ENCODE peak calls at places on chromosomes 12 and 14, in seven cellular contexts. One of them, this sample, is unnamed.
A peak's percentile ranks its signal among the peaks of the same experiment; 100 is the strongest.

GRCh38 chr12:7756993-7757392 is 8.0 kb upstream of the NANOGNB start:
- DNase-seq in HepG2: no peak
- DNase-seq in sigmoid colon: no peak
- DNase-seq in transverse colon: no peak
- DNase-seq in H1: no peak
- DNase-seq in stomach: no peak
- DNase-seq in GM12878: no peak
- DNase-seq in this sample: no peak

GRCh38 chr12:120490284-120490683 is 5.6 kb upstream of the DYNLL1 start:
- DNase-seq in transverse colon: no peak
- DNase-seq in GM12878: no peak
- DNase-seq in sigmoid colon: no peak
- DNase-seq in stomach: no peak
- DNase-seq in H1: no peak
- DNase-seq in HepG2: no peak
- DNase-seq in this sample: no peak

GRCh38 chr12:88420460-88420859 is 159.8 kb downstream of the KITLG start:
- DNase-seq in GM12878: no peak
- DNase-seq in transverse colon: no peak
- DNase-seq in sigmoid colon: no peak
- DNase-seq in HepG2: no peak
- DNase-seq in H1: no peak
- DNase-seq in stomach: no peak
- DNase-seq in this sample: no peak

GRCh38 chr12:101933866-101934514 is 56.6 kb downstream of the DRAM1 start:
- DNase-seq in HepG2: no peak
- DNase-seq in H1: no peak
- DNase-seq in stomach: no peak
- DNase-seq in transverse colon: no peak
- DNase-seq in GM12878: no peak
- DNase-seq in sigmoid colon: no peak
- DNase-seq in this sample: peak; percentile 34

GRCh38 chr14:104105822-104106470 is 20.4 kb downstream of the ASPG start:
- DNase-seq in transverse colon: peak; percentile 64
- DNase-seq in stomach: peak; percentile 72
- DNase-seq in H1: peak; percentile 37
- DNase-seq in GM12878: no peak
- DNase-seq in HepG2: no peak
- DNase-seq in sigmoid colon: peak; percentile 61
- DNase-seq in this sample: no peak

GRCh38 chr12:65501093-65501621 is 222.7 kb downstream of the MSRB3 start:
- DNase-seq in H1: no peak
- DNase-seq in GM12878: no peak
- DNase-seq in transverse colon: no peak
- DNase-seq in HepG2: no peak
- DNase-seq in stomach: no peak
- DNase-seq in sigmoid colon: peak; percentile 69
- DNase-seq in this sample: peak; percentile 81

GRCh38 chr12:10170199-10170598 is 1.7 kb downstream of the OLR1 start:
- DNase-seq in GM12878: no peak
- DNase-seq in HepG2: no peak
- DNase-seq in sigmoid colon: no peak
- DNase-seq in transverse colon: no peak
- DNase-seq in stomach: no peak
- DNase-seq in H1: no peak
- DNase-seq in this sample: no peak

GRCh38 chr14:76829650-76830421 is 3.6 kb downstream of the LRRC74A start:
- DNase-seq in sigmoid colon: peak; percentile 76
- DNase-seq in transverse colon: no peak
- DNase-seq in stomach: peak; percentile 50
- DNase-seq in H1: no peak
- DNase-seq in GM12878: no peak
- DNase-seq in HepG2: peak; percentile 91
- DNase-seq in this sample: peak; percentile 74

GRCh38 chr14:34450542-34450915 is 11.5 kb downstream of the SPTSSA start:
- DNase-seq in sigmoid colon: no peak
- DNase-seq in H1: no peak
- DNase-seq in stomach: no peak
- DNase-seq in HepG2: peak; percentile 95
- DNase-seq in transverse colon: no peak
- DNase-seq in GM12878: no peak
- DNase-seq in this sample: no peak

DNA sequence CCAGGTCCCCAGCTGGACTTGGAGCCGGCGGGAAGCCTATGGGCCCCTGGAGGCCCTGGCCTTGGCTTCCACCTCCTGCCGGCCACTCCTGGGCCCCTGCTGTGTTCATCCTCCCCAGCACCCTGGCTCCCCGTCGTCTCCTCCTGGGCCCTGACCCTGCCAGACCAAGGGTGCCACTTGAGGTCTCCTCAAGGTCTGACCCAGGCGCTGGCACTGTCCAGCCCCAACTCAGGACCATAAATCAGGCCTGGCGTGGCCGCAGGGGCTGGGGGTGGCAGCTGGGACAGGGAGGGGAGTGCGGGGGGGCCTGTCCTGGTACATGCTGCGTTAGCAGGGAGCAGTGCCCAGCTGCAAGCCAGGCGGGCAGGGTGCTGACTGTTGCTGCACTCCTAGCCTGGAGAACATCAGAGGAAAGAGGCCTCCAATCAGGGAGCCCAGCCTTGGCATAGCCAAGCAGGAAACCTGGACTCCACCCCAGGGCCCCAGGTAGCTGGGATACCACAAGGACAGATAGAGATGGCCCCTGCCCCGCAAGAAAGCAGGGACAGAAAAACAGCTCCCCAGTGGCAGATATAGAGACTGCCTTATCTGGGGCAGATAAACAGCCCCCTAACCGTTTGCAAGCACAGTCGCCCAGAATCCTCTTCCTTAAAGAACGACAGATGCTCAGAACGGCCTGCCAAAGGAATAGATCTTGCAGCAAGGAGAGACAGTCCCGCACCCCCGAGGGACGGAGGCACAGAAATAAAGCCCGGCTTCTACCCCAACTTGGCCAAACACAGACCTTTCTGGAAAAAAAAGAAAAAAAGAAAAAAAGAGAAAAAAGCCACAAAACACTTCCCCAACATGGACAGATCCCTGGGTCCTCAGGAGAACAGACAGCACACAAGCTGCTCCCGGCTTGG is 6.4 kb upstream of the ATG101 start:
- DNase-seq in GM12878: no peak
- DNase-seq in transverse colon: no peak
- DNase-seq in sigmoid colon: peak; percentile 78
- DNase-seq in stomach: no peak
- DNase-seq in HepG2: no peak
- DNase-seq in H1: no peak
- DNase-seq in this sample: no peak
- H3K27ac ChIP-seq in GM12878: no peak overlapping the region
- H3K27ac ChIP-seq in transverse colon: peak overlapping the region; percentile 69
- H3K27ac ChIP-seq in sigmoid colon: peak overlapping the region; percentile 73
- H3K27ac ChIP-seq in stomach: peak overlapping the region; percentile 57
- H3K27ac ChIP-seq in HepG2: peak overlapping the region; percentile 81
- H3K27ac ChIP-seq in H1: no peak overlapping the region
- H3K27ac ChIP-seq in this sample: peak overlapping the region; percentile 82

GRCh38 chr14:44530482-44530881 is 23.4 kb upstream of the FSCB start:
- DNase-seq in GM12878: no peak
- DNase-seq in HepG2: no peak
- DNase-seq in stomach: no peak
- DNase-seq in sigmoid colon: no peak
- DNase-seq in H1: no peak
- DNase-seq in transverse colon: no peak
- DNase-seq in this sample: no peak

GRCh38 chr14:44529026-44529425 is 21.9 kb upstream of the FSCB start:
- DNase-seq in GM12878: no peak
- DNase-seq in stomach: no peak
- DNase-seq in HepG2: no peak
- DNase-seq in H1: no peak
- DNase-seq in sigmoid colon: no peak
- DNase-seq in transverse colon: no peak
- DNase-seq in this sample: no peak

GRCh38 chr14:44528180-44528579 is 21.1 kb upstream of the FSCB start:
- DNase-seq in stomach: no peak
- DNase-seq in GM12878: no peak
- DNase-seq in transverse colon: no peak
- DNase-seq in H1: no peak
- DNase-seq in HepG2: no peak
- DNase-seq in sigmoid colon: no peak
- DNase-seq in this sample: no peak

GRCh38 chr14:44531648-44532047 is 24.6 kb upstream of the FSCB start:
- DNase-seq in GM12878: no peak
- DNase-seq in HepG2: no peak
- DNase-seq in H1: no peak
- DNase-seq in transverse colon: no peak
- DNase-seq in stomach: no peak
- DNase-seq in sigmoid colon: no peak
- DNase-seq in this sample: no peak
- TF ChIP-seq EP300 in GM12878: no peak
- TF ChIP-seq EP300 in HepG2: no peak
- TF ChIP-seq EP300 in H1: no peak
- TF ChIP-seq EP300 in transverse colon: no peak
- TF ChIP-seq EP300 in stomach: no peak
- TF ChIP-seq EP300 in sigmoid colon: no peak
- TF ChIP-seq EP300 in this sample: no peak

DNA sequence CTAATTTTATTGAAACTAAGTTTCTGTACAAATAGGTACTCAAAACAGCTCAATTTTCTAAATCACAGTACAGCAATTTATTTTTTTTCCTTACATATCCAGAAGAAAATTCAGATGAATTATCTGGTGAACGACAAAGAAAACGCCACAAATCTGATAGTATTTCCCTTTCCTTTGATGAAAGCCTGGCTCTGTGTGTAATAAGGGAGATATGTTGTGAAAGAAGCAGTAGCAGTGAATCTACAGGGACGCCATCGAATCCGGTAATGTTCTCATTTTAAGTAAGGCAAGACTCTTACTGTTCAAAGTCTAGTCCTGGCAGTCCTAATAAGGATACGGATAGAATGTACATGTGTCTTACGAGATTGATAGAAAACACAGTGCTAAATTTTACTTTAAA is 20.7 kb downstream of the MDM2 start:
- DNase-seq in transverse colon: no peak
- DNase-seq in H1: no peak
- DNase-seq in stomach: no peak
- DNase-seq in HepG2: no peak
- DNase-seq in sigmoid colon: no peak
- DNase-seq in GM12878: no peak
- DNase-seq in this sample: no peak
- H3K36me3 ChIP-seq in transverse colon: no peaks in the 10 kb centered on the region
- H3K36me3 ChIP-seq in H1: peaks cover 34% of the 10 kb centered on the region
- H3K36me3 ChIP-seq in stomach: peaks cover 94% of the 10 kb centered on the region
- H3K36me3 ChIP-seq in HepG2: peaks cover 64% of the 10 kb centered on the region
- H3K36me3 ChIP-seq in sigmoid colon: peaks cover 38% of the 10 kb centered on the region
- H3K36me3 ChIP-seq in GM12878: peaks cover 15% of the 10 kb centered on the region
- H3K36me3 ChIP-seq in this sample: peaks cover 21% of the 10 kb centered on the region

DNA sequence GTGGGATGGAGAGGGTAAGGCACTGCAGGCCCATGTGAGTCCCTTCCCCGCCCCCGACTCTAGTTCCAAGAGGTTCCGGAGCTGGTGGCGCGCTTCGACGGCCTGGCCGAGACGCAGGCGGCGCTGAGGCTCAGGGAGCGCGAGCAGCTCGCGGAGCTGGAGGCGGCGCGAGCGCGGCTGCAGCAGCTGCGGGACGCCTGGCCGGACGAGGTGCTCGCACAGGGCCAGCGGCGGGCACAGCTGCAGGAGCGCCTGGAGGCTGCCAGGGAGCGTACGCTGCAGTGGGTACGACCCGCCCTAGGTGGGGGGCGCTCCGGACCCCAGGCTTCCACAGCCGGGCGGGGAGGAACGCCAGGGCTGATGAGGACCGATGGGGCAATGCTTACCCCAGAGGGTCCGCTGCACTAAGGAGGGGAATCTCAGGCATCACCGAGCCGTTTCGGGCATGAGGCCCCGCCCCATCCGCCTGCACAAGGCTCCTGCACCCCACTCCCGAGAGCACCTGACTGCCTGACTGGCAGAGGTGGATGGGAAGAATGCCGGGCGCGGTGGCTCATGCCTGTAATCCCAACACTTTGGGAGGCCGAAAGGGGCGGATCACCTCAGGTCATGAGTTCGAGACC is 4.9 kb downstream of the CFAP73 start:
- DNase-seq in HepG2: no peak
- DNase-seq in H1: peak; percentile 85
- DNase-seq in GM12878: no peak
- DNase-seq in stomach: no peak
- DNase-seq in sigmoid colon: no peak
- DNase-seq in transverse colon: no peak
- DNase-seq in this sample: no peak
- H3K27ac ChIP-seq in HepG2: no peak overlapping the region
- H3K27ac ChIP-seq in H1: no peak overlapping the region
- H3K27ac ChIP-seq in GM12878: no peak overlapping the region
- H3K27ac ChIP-seq in stomach: no peak overlapping the region
- H3K27ac ChIP-seq in sigmoid colon: no peak overlapping the region
- H3K27ac ChIP-seq in transverse colon: no peak overlapping the region
- H3K27ac ChIP-seq in this sample: no peak overlapping the region

DNA sequence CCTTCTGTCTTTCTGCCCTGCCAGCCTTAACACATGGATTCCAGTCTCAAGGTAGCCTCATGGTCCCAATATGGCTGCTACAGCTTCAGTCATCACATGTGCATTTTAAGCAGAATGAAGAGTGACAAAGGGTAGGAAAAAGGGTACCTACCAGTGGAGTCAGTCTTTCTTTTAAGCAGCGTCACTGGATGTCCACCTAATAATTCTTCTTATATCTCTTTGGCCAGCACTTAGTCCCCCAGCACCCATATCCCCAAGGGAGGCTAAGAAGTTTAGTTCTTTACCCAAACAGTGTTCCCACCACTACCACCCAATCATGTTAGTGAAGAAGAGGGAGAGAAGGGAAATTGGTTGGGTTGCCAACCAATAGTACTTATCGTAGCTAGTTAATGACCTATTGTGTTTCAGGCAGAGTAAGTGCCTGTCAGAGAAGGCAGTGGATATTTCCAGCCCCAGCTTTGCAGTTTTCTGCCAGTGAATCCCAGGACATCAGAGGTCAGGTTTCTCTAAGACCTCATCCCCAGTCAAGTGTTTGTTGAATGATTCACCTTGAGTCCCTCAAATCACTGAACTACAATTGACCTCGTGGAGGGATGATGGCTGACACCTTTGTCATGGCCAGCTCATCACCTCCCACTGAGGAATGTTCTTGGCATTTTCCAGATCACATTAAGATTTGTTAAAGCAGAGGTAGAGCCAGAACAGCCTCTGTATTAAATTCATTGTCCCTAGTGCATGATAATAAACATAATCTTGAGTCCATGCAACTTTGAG is 250.9 kb upstream of the CRY1 start:
- DNase-seq in transverse colon: no peak
- DNase-seq in H1: no peak
- DNase-seq in HepG2: peak; percentile 63
- DNase-seq in sigmoid colon: no peak
- DNase-seq in GM12878: no peak
- DNase-seq in stomach: no peak
- DNase-seq in this sample: no peak
- TF ChIP-seq EP300 in transverse colon: no peak
- TF ChIP-seq EP300 in H1: no peak
- TF ChIP-seq EP300 in HepG2: no peak
- TF ChIP-seq EP300 in sigmoid colon: no peak
- TF ChIP-seq EP300 in GM12878: no peak
- TF ChIP-seq EP300 in stomach: no peak
- TF ChIP-seq EP300 in this sample: no peak

This sample was measured in tibial nerve.